ENCODE peak calls at places on chromosome 7, in six cellular contexts. M is endothelial cell, N is BJ, C is cardiac fibroblast, D is HL-60, J is GM13977. Y is an unnamed sample.

GRCh38 chr7:146772581-146772980 is 656.0 kb downstream of the CNTNAP2 start:
- DNase-seq in M (peak; percentile 41), N (no peak), C (no peak), D (peak; percentile 5), J (no peak), Y (no peak)

GRCh38 chr7:99036531-99037175 is 107.3 kb downstream of the SMURF1 start:
- DNase-seq in M (peak; percentile 51), N (no peak), C (peak; percentile 56), D (peak; percentile 29), J (no peak), Y (no peak)

GRCh38 chr7:151715661-151716338 is 161.1 kb downstream of the PRKAG2 start:
- DNase-seq in M (no peak), N (no peak), C (no peak), D (no peak), J (no peak), Y (no peak)

GRCh38 chr7:131325179-131325840 is 2.4 kb upstream of the MKLN1 start:
- DNase-seq in M (no peak), N (no peak), C (no peak), D (no peak), J (no peak), Y (no peak)

GRCh38 chr7:150902078-150903033 is 50.0 kb downstream of the AOC1 start:
- DNase-seq in M (no peak), N (no peak), C (no peak), D (no peak), J (no peak), Y (no peak)

GRCh38 chr7:47610506-47611044 is 28.7 kb upstream of the TNS3 start:
- DNase-seq in M (no peak), N (peak; percentile 84), C (peak; percentile 83), D (no peak), J (no peak), Y (no peak)

GRCh38 chr7:15291707-15292106 is 270.1 kb downstream of the AGMO start:
- DNase-seq in M (no peak), N (no peak), C (no peak), D (no peak), J (no peak), Y (no peak)

GRCh38 chr7:112789824-112790650 is at the start of gene TMEM168:
- DNase-seq in M (peak; percentile 79), N (no peak), C (peak; percentile 83), D (peak; percentile 83), J (peak; percentile 85), Y (peak; percentile 72)

GRCh38 chr7:5455175-5455574 is 31.5 kb upstream of the TNRC18 start:
- DNase-seq in M (no peak), N (no peak), C (no peak), D (no peak), J (no peak), Y (no peak)

GRCh38 chr7:108454674-108455523 is 1.3 kb downstream of the NRCAM start:
- DNase-seq in M (peak; percentile 23), N (no peak), C (peak; percentile 63), D (no peak), J (peak; percentile 58), Y (peak; percentile 27)

GRCh38 chr7:93843260-93843659 is 47.3 kb downstream of the TFPI2 start:
- DNase-seq in M (no peak), N (peak; percentile 28), C (no peak), D (no peak), J (no peak), Y (no peak)

GRCh38 chr7:151782598-151783448 is 94.1 kb downstream of the PRKAG2 start:
- DNase-seq in M (peak; percentile 83), N (no peak), C (peak; percentile 55), D (peak; percentile 75), J (peak; percentile 88), Y (peak; percentile 78)

GRCh38 chr7:127897704-127898454 is 133.4 kb downstream of the LRRC4 start:
- DNase-seq in M (no peak), N (no peak), C (no peak), D (no peak), J (no peak), Y (no peak)

GRCh38 chr7:105046414-105046813 is 32.4 kb downstream of the KMT2E start:
- DNase-seq in M (no peak), N (peak; percentile 19), C (peak; percentile 59), D (no peak), J (no peak), Y (no peak)

GRCh38 chr7:88801046-88801445 is 5.5 kb upstream of the TEX47 start:
- DNase-seq in M (no peak), N (no peak), C (no peak), D (no peak), J (no peak), Y (no peak)

GRCh38 chr7:79774150-79774549 is 320.7 kb upstream of the MAGI2 start:
- DNase-seq in M (no peak), N (no peak), C (no peak), D (no peak), J (no peak), Y (no peak)

GRCh38 chr7:35253680-35254495 is at the start of gene TBX20:
- DNase-seq in M (peak; percentile 52), N (no peak), C (peak; percentile 91), D (peak; percentile 38), J (no peak), Y (peak; percentile 49)

GRCh38 chr7:74059681-74060588 is 23.7 kb upstream of the LIMK1 start:
- DNase-seq in M (no peak), N (no peak), C (no peak), D (no peak), J (no peak), Y (no peak)

GRCh38 chr7:50595538-50596102 is 30.4 kb upstream of the DDC start:
- DNase-seq in M (peak; percentile 18), N (no peak), C (peak; percentile 81), D (no peak), J (no peak), Y (no peak)
- TF ChIP-seq CTCF in M (no peak), N (peak; percentile 47), C (peak; percentile 69), D (no peak), J (peak; percentile 35), Y (peak; percentile 52)

GRCh38 chr7:66844552-66845381 is 76.3 kb upstream of the TMEM248 start:
- DNase-seq in M (peak; percentile 99), N (peak; percentile 86), C (peak; percentile 99), D (peak; percentile 98), J (peak; percentile 99), Y (peak; percentile 99)
- TF ChIP-seq CTCF in M (peak; percentile 49), N (peak; percentile 37), C (peak; percentile 26), D (no peak), J (no peak), Y (peak; percentile 41)

GRCh38 chr7:18081617-18082016 is 54.0 kb upstream of the PRPS1L1 start:
- DNase-seq in M (no peak), N (no peak), C (no peak), D (no peak), J (no peak), Y (no peak)

GRCh38 chr7:18087687-18088078 is 60.0 kb upstream of the PRPS1L1 start:
- DNase-seq in M (peak; percentile 11), N (no peak), C (no peak), D (no peak), J (no peak), Y (no peak)

GRCh38 chr7:18087031-18087686 is 59.5 kb upstream of the PRPS1L1 start:
- DNase-seq in M (peak; percentile 26), N (no peak), C (peak; percentile 7), D (no peak), J (no peak), Y (peak; percentile 12)

GRCh38 chr7:18082169-18082568 is 54.5 kb upstream of the PRPS1L1 start:
- DNase-seq in M (no peak), N (no peak), C (no peak), D (no peak), J (no peak), Y (no peak)

DNA sequence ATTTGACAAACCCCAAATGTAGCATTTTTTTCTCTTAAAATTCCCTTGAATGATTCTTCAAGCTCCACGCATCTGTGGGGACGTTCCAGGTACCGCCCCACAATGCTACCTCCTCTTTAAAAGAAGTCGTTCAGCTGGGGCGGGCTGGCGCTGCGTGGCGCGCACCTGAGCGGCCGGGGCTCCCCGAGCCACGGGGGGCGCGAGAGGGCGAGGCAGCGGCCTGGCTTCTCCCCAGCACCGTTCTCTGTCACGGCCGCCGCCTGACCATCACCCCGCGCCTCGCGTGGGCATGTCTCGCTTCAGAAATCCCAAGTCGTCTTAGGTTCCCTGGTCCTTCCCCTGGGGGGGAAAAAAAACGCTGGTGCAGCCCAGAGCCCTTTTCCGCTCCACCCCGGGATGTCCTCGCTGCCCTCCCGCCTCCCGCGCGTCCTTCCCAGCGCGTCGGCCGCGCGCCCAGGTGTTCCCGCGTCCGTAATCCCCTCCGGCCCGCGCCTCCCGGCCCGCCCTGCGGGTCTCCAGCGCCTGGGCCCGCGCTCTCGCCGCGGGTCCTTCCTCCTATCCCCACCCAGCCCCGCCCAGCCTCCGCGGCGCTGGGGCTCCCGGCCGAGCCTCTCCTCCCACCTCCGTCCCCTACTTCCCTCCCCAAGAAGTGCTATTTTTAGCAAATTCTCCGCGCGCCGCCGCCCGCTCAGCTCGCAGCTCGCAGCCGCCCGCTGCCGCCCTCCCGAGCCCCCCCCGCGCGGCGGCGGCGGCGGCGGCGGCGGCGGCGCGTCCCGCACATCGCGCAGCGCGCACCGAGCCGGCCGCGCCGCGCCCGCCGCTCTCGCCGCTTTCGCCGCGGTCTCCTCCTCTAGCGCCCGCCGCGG is 58.8 kb upstream of the PRPS1L1 start:
- DNase-seq in M (peak; percentile 17), N (no peak), C (peak; percentile 42), D (peak; percentile 9), J (peak; percentile 23), Y (peak; percentile 28)
- TF ChIP-seq CTCF in M (no peak), N (no peak), C (no peak), D (no peak), J (no peak), Y (peak; percentile 54)

DNA sequence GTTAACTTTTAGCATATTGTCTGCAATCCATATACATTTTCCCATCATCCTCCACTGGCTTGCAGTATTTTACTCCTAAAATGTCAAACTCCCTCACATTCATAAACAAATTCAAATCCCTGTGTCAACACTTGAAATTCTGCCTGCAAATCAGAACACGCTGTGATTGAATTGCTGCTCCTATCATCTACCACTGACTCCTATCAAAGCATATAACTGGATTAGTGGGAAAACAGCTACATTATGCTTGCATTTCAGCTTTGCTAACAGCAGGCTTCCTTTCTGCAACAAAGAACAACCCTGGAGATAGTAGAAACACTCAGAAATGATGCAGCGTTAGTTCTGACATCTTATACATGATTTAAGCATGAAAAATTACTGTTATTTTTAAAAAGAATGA is 281.8 kb upstream of the HGF start:
- DNase-seq in M (no peak), N (no peak), C (peak; percentile 24), D (no peak), J (no peak), Y (no peak)
- TF ChIP-seq CTCF in M (no peak), N (no peak), C (no peak), D (no peak), J (no peak), Y (no peak)

GRCh38 chr7:31175672-31176071 is 123.6 kb downstream of the ADCYAP1R1 start:
- DNase-seq in M (no peak), N (no peak), C (no peak), D (no peak), J (no peak), Y (no peak)
- TF ChIP-seq CTCF in M (no peak), N (peak; percentile 15), C (no peak), D (no peak), J (no peak), Y (peak; percentile 41)

Y was measured in progenitor cell of endocrine pancreas.